ENCODE peak calls at places on chromosomes 12 and 14, in seven cellular contexts. C is pancreas; E is spleen; T is GM12878; L is naive thymus-derived CD4-positive, alpha-beta T cell; V is IMR-90; F is neuronal stem cell. W is an unnamed sample.

GRCh38 chr14:80055226-80055625 is 156.1 kb downstream of the DIO2 start:
- DNase-seq in E (no peak), T (no peak), C (no peak), V (peak; percentile 28), L (no peak), F (no peak), W (no peak)

GRCh38 chr12:117035287-117035686 is 63.9 kb downstream of the TESC start:
- DNase-seq in L (no peak), F (no peak), E (peak; percentile 34), C (no peak), V (no peak), T (no peak), W (no peak)

GRCh38 chr14:96122496-96122895 is 82.1 kb upstream of the BDKRB2 start:
- DNase-seq in F (no peak), E (no peak), T (no peak), V (peak; percentile 90), L (no peak), C (no peak), W (no peak)

GRCh38 chr12:96985515-96986362 is 78.7 kb downstream of the NEDD1 start:
- DNase-seq in C (peak; percentile 45), T (no peak), F (no peak), E (peak; percentile 83), L (peak; percentile 61), V (no peak), W (peak; percentile 27)

GRCh38 chr12:110590806-110591326 is 7.7 kb upstream of the PPTC7 start:
- DNase-seq in E (no peak), L (peak; percentile 53), V (peak; percentile 44), C (no peak), T (peak; percentile 79), F (no peak), W (peak; percentile 76)

GRCh38 chr14:62373889-62374394 is 611.7 kb downstream of the SNAPC1 start:
- DNase-seq in L (no peak), C (no peak), E (no peak), V (peak; percentile 3), T (no peak), F (no peak), W (no peak)

GRCh38 chr12:54388214-54389138 is 3.9 kb upstream of the ZNF385A start:
- DNase-seq in C (no peak), T (no peak), V (no peak), L (no peak), E (peak; percentile 44), F (no peak), W (no peak)

GRCh38 chr12:66190519-66191406 is 1.7 kb downstream of the IRAK3 start:
- DNase-seq in V (peak; percentile 52), L (no peak), T (no peak), F (no peak), C (no peak), E (no peak), W (no peak)

GRCh38 chr14:101221549-101222160 is 318.1 kb upstream of the RTL1 start:
- DNase-seq in E (no peak), F (no peak), L (no peak), T (no peak), C (no peak), V (no peak), W (no peak)

GRCh38 chr12:88273450-88273849 is 131.3 kb downstream of the TMTC3 start:
- DNase-seq in C (no peak), E (no peak), L (no peak), V (no peak), T (no peak), F (no peak), W (no peak)

GRCh38 chr12:117968826-117969659 is at the start of gene KSR2:
- DNase-seq in T (no peak), L (peak; percentile 5), C (peak; percentile 88), V (no peak), F (peak; percentile 84), E (no peak), W (peak; percentile 79)

GRCh38 chr12:47903927-47904646 is 707 bp downstream of the VDR start:
- DNase-seq in L (no peak), F (no peak), V (peak; percentile 82), C (peak; percentile 56), T (no peak), E (peak; percentile 89), W (no peak)

GRCh38 chr14:85463512-85463911 is 66.4 kb upstream of the FLRT2 start:
- DNase-seq in C (no peak), V (no peak), T (no peak), E (no peak), L (no peak), F (no peak), W (no peak)

GRCh38 chr12:131242741-131243496 is 289.2 kb downstream of the ADGRD1 start:
- DNase-seq in V (no peak), F (no peak), T (peak; percentile 59), E (peak; percentile 29), C (no peak), L (no peak), W (peak; percentile 80)

GRCh38 chr12:92034858-92035401 is 110.7 kb downstream of the BTG1 start:
- DNase-seq in V (peak; percentile 91), T (peak; percentile 99), E (peak; percentile 85), C (peak; percentile 60), L (peak; percentile 61), F (no peak), W (peak; percentile 88)

GRCh38 chr12:71710276-71711125 is 24.6 kb downstream of the TMEM19 start:
- DNase-seq in L (no peak), C (no peak), F (no peak), V (peak; percentile 91), E (no peak), T (no peak), W (no peak)

GRCh38 chr14:103074699-103075341 is 9.2 kb upstream of the LBHD2 start:
- DNase-seq in T (no peak), E (peak; percentile 88), F (no peak), L (no peak), V (no peak), C (peak; percentile 52), W (no peak)

GRCh38 chr14:103081951-103082350 is 2.1 kb upstream of the LBHD2 start:
- DNase-seq in C (no peak), L (no peak), F (no peak), V (no peak), E (no peak), T (no peak), W (no peak)

GRCh38 chr14:103078420-103078749 is 5.6 kb upstream of the LBHD2 start:
- DNase-seq in T (peak; percentile 48), C (peak; percentile 78), F (peak; percentile 67), L (peak; percentile 73), V (peak; percentile 76), E (peak; percentile 92), W (peak; percentile 83)

GRCh38 chr14:103073876-103074698 is 9.9 kb upstream of the LBHD2 start:
- DNase-seq in F (no peak), T (no peak), C (no peak), E (peak; percentile 72), L (no peak), V (no peak), W (no peak)

DNA sequence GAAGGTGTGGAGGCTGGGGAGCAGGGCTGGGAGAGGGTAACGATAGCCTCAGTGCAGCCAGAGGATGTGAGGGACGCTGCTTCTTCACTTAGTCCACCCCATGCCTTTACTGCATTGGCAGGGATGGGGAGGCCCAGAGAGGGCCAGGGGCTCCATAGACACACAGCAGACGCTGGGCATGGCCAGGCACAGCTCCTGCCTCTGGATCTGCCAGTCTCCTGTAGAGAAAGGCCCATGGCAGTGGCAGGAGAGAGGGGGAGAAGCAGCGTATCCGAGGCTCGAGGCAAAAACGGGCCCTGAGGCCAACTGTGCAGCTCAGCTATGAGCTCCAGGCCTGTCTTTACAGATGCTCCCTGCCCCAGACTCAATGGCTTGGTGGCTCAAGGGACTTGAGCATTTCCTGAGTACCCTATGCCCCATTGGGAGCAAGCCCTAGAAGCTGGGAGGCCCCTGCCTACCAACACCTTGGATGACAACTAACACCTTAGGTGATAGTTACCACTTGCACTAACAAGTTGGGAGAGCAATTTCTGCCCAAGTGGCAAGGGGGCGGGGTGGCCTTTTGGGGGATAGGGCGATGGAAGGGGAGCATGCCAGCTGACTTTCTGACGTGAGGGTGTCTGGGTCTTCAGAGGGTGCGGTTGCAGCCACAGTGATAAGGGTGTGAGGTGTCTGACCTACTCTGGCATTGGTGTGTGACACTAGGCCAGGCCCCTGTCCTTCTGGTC is 5.0 kb upstream of the LBHD2 start:
- DNase-seq in F (no peak), T (no peak), E (peak; percentile 56), V (no peak), L (no peak), C (no peak), W (no peak)
- H3K4me1 ChIP-seq in F (peaks cover 3% of the 10 kb centered on the region), T (peaks cover 4% of the 10 kb centered on the region), E (peaks cover 7% of the 10 kb centered on the region), V (peaks cover 2% of the 10 kb centered on the region), L (no peaks in the 10 kb centered on the region), C (peaks cover 5% of the 10 kb centered on the region), W (peaks cover 4% of the 10 kb centered on the region)

DNA sequence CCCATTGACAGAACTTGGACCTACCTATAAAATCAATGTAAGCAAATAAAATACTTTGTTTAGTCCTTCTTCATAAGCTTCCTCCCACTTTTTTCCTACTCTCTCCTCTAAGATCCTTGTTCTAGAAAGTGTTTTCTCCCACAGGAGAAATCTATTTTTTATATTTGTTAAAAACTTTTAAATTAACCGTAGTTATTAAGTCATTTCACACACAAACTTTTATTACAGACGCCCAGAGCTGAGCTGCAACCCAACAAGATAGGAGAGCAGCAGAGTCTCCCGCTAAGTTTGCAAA is 27.7 kb downstream of the DAD1 start:
- DNase-seq in T (no peak), F (no peak), L (no peak), C (no peak), V (no peak), E (no peak), W (no peak)
- H3K27ac ChIP-seq in T (peak overlapping the region; percentile 97), F (no peak overlapping the region), L (peak overlapping the region; percentile 85), C (peak overlapping the region; percentile 25), V (no peak overlapping the region), E (peak overlapping the region; percentile 76), W (peak overlapping the region; percentile 83)

GRCh38 chr14:64965356-64966000 is 6.7 kb downstream of the RAB15 start:
- DNase-seq in L (no peak), T (no peak), F (no peak), C (no peak), E (no peak), V (no peak), W (no peak)

GRCh38 chr14:64968651-64969050 is 3.5 kb downstream of the RAB15 start:
- DNase-seq in F (no peak), V (no peak), C (no peak), E (no peak), T (no peak), L (no peak), W (no peak)

GRCh38 chr14:64968167-64968566 is 4.0 kb downstream of the RAB15 start:
- DNase-seq in E (no peak), F (no peak), T (no peak), L (no peak), C (no peak), V (no peak), W (no peak)

GRCh38 chr14:64970041-64970440 is 2.1 kb downstream of the RAB15 start:
- DNase-seq in V (no peak), T (no peak), E (no peak), F (no peak), C (no peak), L (no peak), W (no peak)

DNA sequence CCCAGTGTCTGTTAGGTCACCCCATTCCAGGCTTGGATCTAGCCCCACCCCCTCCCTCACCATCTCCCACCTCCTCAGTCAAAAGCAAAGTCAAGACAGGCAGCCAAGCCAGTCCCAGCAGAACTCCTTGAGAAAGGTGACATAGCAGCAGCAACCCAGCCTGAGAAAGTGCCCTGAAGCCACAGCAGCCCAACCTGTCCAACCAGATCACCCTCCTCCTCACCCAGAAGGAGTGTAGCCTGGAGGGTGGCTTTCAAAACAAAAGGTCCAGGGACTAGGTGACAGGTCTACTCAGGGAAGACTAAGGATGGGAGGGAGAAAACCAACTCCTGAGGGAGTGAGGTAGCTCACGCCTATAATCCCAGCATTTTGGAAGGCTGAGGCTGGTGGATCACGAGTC is 5.2 kb downstream of the RAB15 start:
- DNase-seq in F (no peak), L (no peak), V (no peak), T (no peak), E (no peak), C (no peak), W (no peak)
- H3K4me1 ChIP-seq in F (peaks cover 4% of the 10 kb centered on the region), L (no peaks in the 10 kb centered on the region), V (peaks cover 4% of the 10 kb centered on the region), T (no peaks in the 10 kb centered on the region), E (peaks cover 9% of the 10 kb centered on the region), C (peaks cover 10% of the 10 kb centered on the region), W (peaks cover 11% of the 10 kb centered on the region)

GRCh38 chr12:50751921-50752721 is 11.8 kb upstream of the ATF1 start:
- DNase-seq in E (no peak), L (no peak), F (no peak), V (peak; percentile 69), C (no peak), T (no peak), W (no peak)
- H3K27ac ChIP-seq in E (no peak overlapping the region), L (no peak overlapping the region), F (no peak overlapping the region), V (no peak overlapping the region), C (no peak overlapping the region), T (no peak overlapping the region), W (no peak overlapping the region)